ENCODE peak calls at places on chromosomes 4 and X, in four cellular contexts. A is heart right ventricle, W is Peyer's patch, M is AG04449. V is an unnamed sample.
A peak's percentile ranks its signal among the peaks of the same experiment; 100 is the strongest.

GRCh38 chr4:98994474-98995182 is 893 bp upstream of the METAP1 start:
- DNase-seq in A (no peak), W (no peak), M (no peak), V (no peak)

GRCh38 chrX:72396117-72396516 is 90.4 kb upstream of the CITED1 start:
- DNase-seq in A (no peak), W (no peak), M (no peak), V (no peak)

GRCh38 chr4:89119166-89119565 is 7.8 kb downstream of the TIGD2 start:
- DNase-seq in A (no peak), W (no peak), M (no peak), V (no peak)

GRCh38 chr4:158161561-158162354 is 11.1 kb downstream of the GASK1B start:
- DNase-seq in A (no peak), W (no peak), M (no peak), V (peak; percentile 25)

GRCh38 chrX:9911479-9911878 is 55.7 kb upstream of the CLDN34 start:
- DNase-seq in A (no peak), W (no peak), M (no peak), V (no peak)

GRCh38 chrX:120137439-120137838 is 21.0 kb upstream of the RHOXF2 start:
- DNase-seq in A (no peak), W (no peak), M (no peak), V (no peak)

GRCh38 chr4:71472946-71473345 is 134.1 kb downstream of the SLC4A4 start:
- DNase-seq in A (no peak), W (no peak), M (peak; percentile 64), V (no peak)

GRCh38 chr4:12286351-12286750 is 857.7 kb upstream of the HS3ST1 start:
- DNase-seq in A (no peak), W (no peak), M (no peak), V (no peak)

GRCh38 chr4:29304595-29304994 is 1415.6 kb upstream of the PCDH7 start:
- DNase-seq in A (no peak), W (no peak), M (no peak), V (no peak)

GRCh38 chr4:100547541-100548208 is 29.9 kb upstream of the EMCN start:
- DNase-seq in A (no peak), W (no peak), M (no peak), V (no peak)

GRCh38 chrX:13252726-13253125 is 67.1 kb downstream of the ATXN3L start:
- DNase-seq in A (no peak), W (no peak), M (no peak), V (no peak)

GRCh38 chr4:120517966-120518365 is 404.6 kb downstream of the PRDM5 start:
- DNase-seq in A (no peak), W (no peak), M (peak; percentile 10), V (no peak)

GRCh38 chr4:47213106-47213505 is 181.7 kb downstream of the GABRB1 start:
- DNase-seq in A (no peak), W (no peak), M (no peak), V (no peak)

GRCh38 chr4:151484396-151485102 is 75.6 kb downstream of the FHIP1A start:
- DNase-seq in A (no peak), W (no peak), M (peak; percentile 53), V (no peak)

GRCh38 chr4:119728185-119728584 is 99.6 kb upstream of the PDE5A start:
- DNase-seq in A (no peak), W (no peak), M (no peak), V (no peak)

GRCh38 chrX:44225667-44226066 is 117.8 kb downstream of the EFHC2 start:
- DNase-seq in A (no peak), W (no peak), M (no peak), V (no peak)

GRCh38 chr4:141417387-141417786 is 196.7 kb downstream of the ZNF330 start:
- DNase-seq in A (no peak), W (no peak), M (no peak), V (no peak)

GRCh38 chr4:15652191-15652590 is 3.0 kb downstream of the FBXL5 start:
- DNase-seq in A (no peak), W (no peak), M (no peak), V (no peak)

GRCh38 chr4:15653430-15653829 is 1.7 kb downstream of the FBXL5 start:
- DNase-seq in A (no peak), W (no peak), M (no peak), V (no peak)

GRCh38 chr4:15648600-15648999 is 6.6 kb downstream of the FBXL5 start:
- DNase-seq in A (no peak), W (no peak), M (no peak), V (no peak)

GRCh38 chr4:15651682-15652081 is 3.5 kb downstream of the FBXL5 start:
- DNase-seq in A (no peak), W (no peak), M (no peak), V (no peak)

DNA sequence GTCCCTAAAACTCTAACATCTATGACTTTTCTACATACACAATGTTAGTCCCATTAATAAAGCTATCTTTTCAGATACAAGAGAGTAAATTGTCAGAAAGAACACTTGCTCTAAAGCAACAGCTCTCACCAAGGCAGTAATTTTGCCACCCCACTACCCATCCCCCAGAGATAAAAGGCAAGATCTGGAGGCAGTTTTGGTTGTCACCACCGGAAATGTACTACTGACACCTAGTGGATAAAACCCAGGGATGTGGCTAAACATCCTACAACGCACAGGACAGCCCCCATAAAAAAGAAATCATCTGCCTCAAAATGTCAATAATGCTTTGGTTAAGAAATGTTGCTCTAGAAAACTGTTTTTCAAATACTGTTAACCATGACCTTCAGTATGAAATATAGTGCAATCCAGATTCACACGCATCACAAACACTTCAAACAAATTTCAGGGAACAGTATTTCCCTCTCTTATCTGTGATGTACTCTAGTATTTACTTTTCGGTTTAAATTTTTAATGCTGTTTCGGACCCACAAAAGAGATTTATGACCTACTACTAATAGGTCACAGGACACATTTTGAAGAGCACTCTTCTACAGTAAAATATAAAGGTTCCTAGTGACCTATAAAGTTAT is 5.1 kb downstream of the FBXL5 start:
- DNase-seq in A (no peak), W (peak; percentile 72), M (no peak), V (no peak)
- H3K4me3 ChIP-seq in A (no peak overlapping the region), W (no peak overlapping the region), M (no peak overlapping the region), V (peak overlapping the region; percentile 20)

DNA sequence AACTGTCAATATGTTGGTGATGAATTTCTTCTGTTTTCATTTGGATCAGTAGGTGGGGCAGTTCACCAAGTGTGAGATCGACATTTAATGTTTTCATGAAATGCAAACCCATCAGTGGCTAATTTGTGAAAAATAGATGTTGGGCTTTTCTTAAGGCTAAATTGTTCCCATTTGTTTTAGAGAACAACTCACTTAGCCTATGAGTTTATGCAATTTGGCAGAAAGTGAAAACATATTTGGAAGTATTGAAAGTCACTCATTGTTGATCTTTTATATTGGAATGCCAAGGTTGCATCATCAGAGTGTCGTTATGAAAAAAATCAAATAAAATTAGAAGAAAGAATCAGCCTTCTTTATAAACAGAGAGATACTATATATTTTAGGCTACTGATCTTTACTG is 132.4 kb downstream of the RPA4 start:
- DNase-seq in A (no peak), W (no peak), M (no peak), V (no peak)
- TF ChIP-seq CTCF in A (no peak), W (no peak), M (no peak), V (no peak)

GRCh38 chr4:10722957-10723356 is 38.4 kb upstream of the CLNK start:
- DNase-seq in A (no peak), W (no peak), M (no peak), V (no peak)
- H3K4me3 ChIP-seq in A (no peak overlapping the region), W (no peak overlapping the region), M (no peak overlapping the region), V (no peak overlapping the region)

DNA sequence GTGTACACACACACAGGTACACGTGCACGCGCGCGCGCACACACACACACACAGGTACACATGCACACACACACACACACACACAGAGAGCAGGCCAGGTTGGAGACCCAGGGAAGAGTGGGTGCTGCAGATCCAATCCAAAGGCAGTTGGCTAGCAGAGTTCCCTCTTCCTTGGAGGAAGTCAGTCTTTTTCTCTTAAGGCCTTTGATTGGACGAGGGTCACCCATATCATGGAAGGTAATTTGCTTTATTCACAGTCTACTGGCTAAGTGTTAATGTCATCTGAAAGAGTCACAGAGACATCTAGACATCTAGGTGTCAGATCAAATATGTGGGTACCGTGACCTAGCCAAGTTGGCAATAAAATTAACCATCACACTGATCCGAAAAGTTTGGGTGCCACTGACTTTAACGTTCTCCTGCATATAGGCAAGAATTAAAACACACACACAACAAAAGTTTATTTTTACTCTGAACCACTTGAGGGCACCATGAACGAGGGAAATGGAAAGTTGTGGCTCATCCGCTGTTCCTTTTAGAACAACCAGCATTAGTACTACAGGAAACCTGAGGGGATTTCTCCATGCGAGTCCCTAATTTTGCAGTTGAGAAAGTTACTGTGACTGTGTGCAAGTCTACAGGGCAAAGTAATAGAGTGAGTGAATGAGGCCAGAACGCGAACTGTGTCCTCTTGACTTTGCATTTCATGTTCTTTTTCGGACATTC is 66.0 kb upstream of the STOX2 start:
- DNase-seq in A (no peak), W (no peak), M (no peak), V (no peak)
- TF ChIP-seq CTCF in A (no peak), W (no peak), M (no peak), V (no peak)

DNA sequence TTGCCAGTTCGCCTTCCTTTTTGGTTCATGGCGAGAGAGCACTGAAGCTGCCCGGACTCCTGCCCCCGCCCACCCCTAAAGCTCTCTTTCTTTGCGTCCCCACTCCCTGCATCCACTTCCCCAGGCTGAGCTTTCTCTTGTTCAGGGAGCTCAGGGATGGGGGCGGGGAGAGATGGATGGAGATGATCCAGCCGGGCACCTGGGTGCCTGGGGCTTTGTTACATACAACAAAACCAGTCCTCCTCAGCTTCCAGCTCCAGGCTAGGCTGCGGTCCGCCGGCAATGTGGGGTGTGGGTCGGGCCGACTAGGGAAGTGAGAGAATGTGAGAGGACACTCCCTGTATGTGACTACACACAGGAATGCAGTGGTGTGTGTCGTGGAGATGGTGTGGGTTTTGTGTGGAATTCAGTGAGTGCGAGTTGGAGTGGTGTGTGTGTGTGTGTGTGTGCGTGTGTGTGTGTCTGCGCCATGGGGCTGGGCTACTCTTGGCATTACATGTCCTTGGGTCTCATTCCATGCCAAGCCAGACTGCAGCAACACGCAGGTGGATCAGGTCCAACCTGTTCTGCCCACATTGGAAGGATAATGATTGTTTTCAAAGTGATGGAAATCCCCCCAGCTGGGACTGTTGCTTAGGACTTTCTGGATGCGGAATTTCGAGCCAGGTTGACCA is 149.3 kb upstream of the CHRDL1 start:
- DNase-seq in A (no peak), W (no peak), M (no peak), V (no peak)
- H3K4me3 ChIP-seq in A (no peak overlapping the region), W (no peak overlapping the region), M (no peak overlapping the region), V (no peak overlapping the region)

GRCh38 chr4:76219299-76220055 is 5.9 kb upstream of the SCARB2 start:
- DNase-seq in A (no peak), W (no peak), M (no peak), V (no peak)

GRCh38 chr4:76226418-76226817 is 12.8 kb upstream of the SCARB2 start:
- DNase-seq in A (no peak), W (peak; percentile 76), M (no peak), V (no peak)

GRCh38 chr4:76224193-76224592 is 10.6 kb upstream of the SCARB2 start:
- DNase-seq in A (no peak), W (no peak), M (no peak), V (no peak)
- TF ChIP-seq CTCF in A (no peak), W (no peak), M (no peak), V (no peak)

GRCh38 chrX:50614460-50614859 is 143.8 kb upstream of the DGKK start:
- DNase-seq in A (no peak), W (no peak), M (no peak), V (no peak)

GRCh38 chrX:50615570-50616158 is 145.0 kb upstream of the DGKK start:
- DNase-seq in A (no peak), W (no peak), M (no peak), V (no peak)

GRCh38 chrX:50609796-50610195 is 139.2 kb upstream of the DGKK start:
- DNase-seq in A (no peak), W (no peak), M (no peak), V (no peak)

GRCh38 chrX:50617183-50617582 is 146.6 kb upstream of the DGKK start:
- DNase-seq in A (no peak), W (no peak), M (no peak), V (no peak)

GRCh38 chrX:50613846-50614245 is 143.2 kb upstream of the DGKK start:
- DNase-seq in A (no peak), W (no peak), M (no peak), V (no peak)
- H3K4me3 ChIP-seq in A (no peak overlapping the region), W (no peak overlapping the region), M (no peak overlapping the region), V (no peak overlapping the region)

V was measured in psoas muscle.